ENCODE peak calls at places on chromosomes 16 and 17, in five cellular contexts. V is RWPE1; B is brain microvascular endothelial cell; K is stimulated activated CD4-positive, alpha-beta T cell treated with anti-CD3 and anti-CD28 coated beads, Interleukin-12 subunit alpha, Interleukin-12 subunit beta, amount 100 ng/mL, for 48 hours; W is activated CD8-positive, alpha-beta memory T cell treated with anti-CD3 and anti-CD28 coated beads for 48 hours. Q is an unnamed sample.

GRCh38 chr17:77365584-77366186 is 224.9 kb downstream of the SEC14L1 start:
- DNase-seq in V (peak; percentile 48), B (peak; percentile 86), K (no peak), W (no peak), Q (peak; percentile 93)

GRCh38 chr17:29622337-29623282 is at the start of gene CORO6:
- DNase-seq in V (peak; percentile 49), B (no peak), K (no peak), W (no peak), Q (peak; percentile 51)

GRCh38 chr17:20916383-20916782 is 126.4 kb downstream of the USP22 start:
- DNase-seq in V (no peak), B (no peak), K (no peak), W (no peak), Q (no peak)

GRCh38 chr16:15961060-15961511 is 11.7 kb downstream of the ABCC1 start:
- DNase-seq in V (no peak), B (no peak), K (peak; percentile 62), W (no peak), Q (peak; percentile 52)

GRCh38 chr17:83018658-83019193 is 60.7 kb upstream of the METRNL start:
- DNase-seq in V (no peak), B (no peak), K (no peak), W (no peak), Q (no peak)

GRCh38 chr17:26809033-26809432 is 484.9 kb upstream of the WSB1 start:
- DNase-seq in V (no peak), B (no peak), K (no peak), W (no peak), Q (no peak)

GRCh38 chr17:68600123-68600880 is 865 bp downstream of the FAM20A start:
- DNase-seq in V (no peak), B (no peak), K (no peak), W (no peak), Q (peak; percentile 18)

GRCh38 chr16:57021693-57022092 is 32.3 kb downstream of the NLRC5 start:
- DNase-seq in V (no peak), B (no peak), K (no peak), W (no peak), Q (no peak)